ENCODE peak calls at places on chromosomes 12 and 14, in seven cellular contexts. J is right lobe of liver, C is fibroblast of lung, H is neural progenitor cell, N is PC-3, Q is pancreas, M is OCI-LY7. W is an unnamed sample.

GRCh38 chr12:8697120-8697475 is 693 bp upstream of the RIMKLB start:
- DNase-seq in J (no peak), C (peak; percentile 56), H (peak; percentile 70), N (no peak), Q (no peak), M (peak; percentile 62), W (peak; percentile 37)

GRCh38 chr12:119202121-119202527 is 23.4 kb downstream of the HSPB8 start:
- DNase-seq in J (no peak), C (no peak), H (no peak), N (no peak), Q (no peak), M (no peak), W (no peak)

GRCh38 chr12:65039306-65039705 is 81.8 kb downstream of the WIF1 start:
- DNase-seq in J (no peak), C (no peak), H (no peak), N (no peak), Q (no peak), M (no peak), W (no peak)

GRCh38 chr14:49623941-49624806 is 3.6 kb downstream of the MGAT2 start:
- DNase-seq in J (no peak), C (no peak), H (no peak), N (peak; percentile 80), Q (no peak), M (peak; percentile 44), W (peak; percentile 34)

GRCh38 chr14:89672636-89673279 is 255.7 kb upstream of the FOXN3 start:
- DNase-seq in J (peak; percentile 37), C (no peak), H (no peak), N (peak; percentile 3), Q (no peak), M (no peak), W (no peak)

GRCh38 chr14:90500665-90501370 is 104.0 kb downstream of the CALM1 start:
- DNase-seq in J (no peak), C (no peak), H (peak; percentile 39), N (no peak), Q (no peak), M (peak; percentile 3), W (no peak)

GRCh38 chr14:87250992-87251391 is 742.0 kb downstream of the GALC start:
- DNase-seq in J (no peak), C (no peak), H (no peak), N (no peak), Q (no peak), M (no peak), W (no peak)

GRCh38 chr12:47023944-47024343 is 55.5 kb upstream of the PCED1B start:
- DNase-seq in J (no peak), C (no peak), H (no peak), N (peak; percentile 29), Q (no peak), M (no peak), W (no peak)

GRCh38 chr14:101505216-101505970 is 55.9 kb upstream of the DIO3 start:
- DNase-seq in J (peak; percentile 48), C (no peak), H (no peak), N (no peak), Q (no peak), M (no peak), W (no peak)

GRCh38 chr12:21073822-21074460 is 57.1 kb upstream of the SLCO1B1 start:
- DNase-seq in J (no peak), C (peak; percentile 90), H (peak; percentile 1), N (peak; percentile 32), Q (no peak), M (no peak), W (no peak)

GRCh38 chr12:58433969-58434368 is 486.3 kb downstream of the LRIG3 start:
- DNase-seq in J (no peak), C (peak; percentile 39), H (no peak), N (peak; percentile 70), Q (no peak), M (no peak), W (no peak)

GRCh38 chr12:123591702-123592481 is 7.5 kb downstream of the TMED2 start:
- DNase-seq in J (no peak), C (peak; percentile 78), H (no peak), N (no peak), Q (no peak), M (no peak), W (no peak)

GRCh38 chr12:49369723-49370145 is 2.5 kb downstream of the SPATS2 start:
- DNase-seq in J (no peak), C (peak; percentile 49), H (peak; percentile 28), N (peak; percentile 61), Q (peak; percentile 38), M (peak; percentile 59), W (no peak)

GRCh38 chr14:60332869-60333268 is 83.8 kb downstream of the PPM1A start:
- DNase-seq in J (no peak), C (no peak), H (no peak), N (no peak), Q (no peak), M (no peak), W (no peak)

GRCh38 chr12:20602671-20603402 is 92.3 kb upstream of the SLCO1C1 start:
- DNase-seq in J (no peak), C (peak; percentile 95), H (no peak), N (peak; percentile 12), Q (no peak), M (no peak), W (no peak)

GRCh38 chr12:41365653-41366131 is 177.6 kb downstream of the PDZRN4 start:
- DNase-seq in J (no peak), C (peak; percentile 8), H (peak; percentile 28), N (no peak), Q (no peak), M (no peak), W (no peak)

GRCh38 chr12:122947352-122947792 is 18.9 kb downstream of the ABCB9 start:
- DNase-seq in J (no peak), C (no peak), H (no peak), N (no peak), Q (no peak), M (no peak), W (no peak)

GRCh38 chr14:106094654-106095189 is 568.3 kb downstream of the TMEM121 start:
- DNase-seq in J (peak; percentile 34), C (no peak), H (peak; percentile 7), N (no peak), Q (no peak), M (no peak), W (peak; percentile 27)

GRCh38 chr14:97976861-97977260 is 1179.7 kb downstream of the VRK1 start:
- DNase-seq in J (no peak), C (no peak), H (no peak), N (no peak), Q (no peak), M (no peak), W (peak; percentile 21)

GRCh38 chr14:23577004-23577681 is 1.4 kb downstream of the JPH4 start:
- DNase-seq in J (no peak), C (no peak), H (peak; percentile 67), N (no peak), Q (no peak), M (no peak), W (no peak)
- H3K4me3 ChIP-seq in J (no peak overlapping the region), C (no peak overlapping the region), H (peak overlapping the region; percentile 57), N (no peak overlapping the region), Q (peak overlapping the region; percentile 18), M (no peak overlapping the region), W (no peak overlapping the region)

GRCh38 chr12:53670308-53670707 is 5.6 kb downstream of the ATP5MC2 start:
- DNase-seq in J (no peak), C (peak; percentile 36), H (no peak), N (no peak), Q (no peak), M (no peak), W (no peak)
- H3K36me3 ChIP-seq in J (peaks cover 51% of the 10 kb centered on the region), C (peaks cover 18% of the 10 kb centered on the region), H (peaks cover 17% of the 10 kb centered on the region), N (peaks cover 41% of the 10 kb centered on the region), Q (peaks cover 27% of the 10 kb centered on the region), M (peaks cover 92% of the 10 kb centered on the region), W (peaks cover 51% of the 10 kb centered on the region)

DNA sequence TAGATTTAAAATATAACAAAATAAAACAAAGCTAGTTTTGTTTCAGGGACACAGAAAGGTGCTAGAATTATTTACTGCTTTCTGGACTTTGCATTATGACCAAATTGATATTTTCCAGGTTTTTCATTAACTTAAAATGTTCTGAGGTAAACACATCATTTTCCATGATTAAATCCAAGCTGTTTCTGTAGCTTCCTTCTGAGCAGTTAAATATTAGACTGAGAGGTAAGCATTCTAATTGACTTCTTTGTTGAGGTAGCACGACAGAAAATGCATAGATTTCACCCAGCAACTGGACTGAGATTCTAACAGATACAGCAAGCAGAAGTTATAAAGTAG is 98.3 kb downstream of the BMP4 start:
- DNase-seq in J (no peak), C (no peak), H (no peak), N (no peak), Q (no peak), M (no peak), W (no peak)
- H3K4me1 ChIP-seq in J (no peaks in the 10 kb centered on the region), C (no peaks in the 10 kb centered on the region), H (peaks cover 14% of the 10 kb centered on the region), N (peaks cover 5% of the 10 kb centered on the region), Q (no peaks in the 10 kb centered on the region), M (no peaks in the 10 kb centered on the region), W (no peaks in the 10 kb centered on the region)

GRCh38 chr12:3751151-3752095 is 1.5 kb downstream of the CRACR2A start:
- DNase-seq in J (no peak), C (no peak), H (no peak), N (no peak), Q (no peak), M (no peak), W (no peak)
- H3K4me3 ChIP-seq in J (no peak overlapping the region), C (no peak overlapping the region), H (no peak overlapping the region), N (no peak overlapping the region), Q (no peak overlapping the region), M (peak overlapping the region; percentile 83), W (peak overlapping the region; percentile 82)

GRCh38 chr12:132574271-132574996 is 35.9 kb downstream of the LRCOL1 start:
- DNase-seq in J (no peak), C (no peak), H (no peak), N (no peak), Q (no peak), M (no peak), W (no peak)

GRCh38 chr12:132576701-132577100 is 33.7 kb downstream of the LRCOL1 start:
- DNase-seq in J (no peak), C (no peak), H (no peak), N (no peak), Q (no peak), M (no peak), W (no peak)

GRCh38 chr12:132577191-132577920 is 33.0 kb downstream of the LRCOL1 start:
- DNase-seq in J (no peak), C (no peak), H (no peak), N (no peak), Q (no peak), M (no peak), W (no peak)

GRCh38 chr12:132578118-132578517 is 32.3 kb downstream of the LRCOL1 start:
- DNase-seq in J (no peak), C (no peak), H (no peak), N (no peak), Q (no peak), M (no peak), W (no peak)

GRCh38 chr12:132575661-132576060 is 34.7 kb downstream of the LRCOL1 start:
- DNase-seq in J (no peak), C (no peak), H (no peak), N (no peak), Q (no peak), M (no peak), W (no peak)
- H3K36me3 ChIP-seq in J (peaks cover 11% of the 10 kb centered on the region), C (peaks cover 6% of the 10 kb centered on the region), H (no peaks in the 10 kb centered on the region), N (peaks cover 18% of the 10 kb centered on the region), Q (peaks cover 4% of the 10 kb centered on the region), M (peaks cover 10% of the 10 kb centered on the region), W (peaks cover 7% of the 10 kb centered on the region)

GRCh38 chr12:51820721-51821422 is 27.6 kb downstream of the FIGNL2 start:
- DNase-seq in J (peak; percentile 75), C (peak; percentile 71), H (peak; percentile 92), N (peak; percentile 74), Q (peak; percentile 77), M (no peak), W (peak; percentile 73)
- H3K4me1 ChIP-seq in J (no peaks in the 10 kb centered on the region), C (peaks cover 4% of the 10 kb centered on the region), H (no peaks in the 10 kb centered on the region), N (peaks cover 17% of the 10 kb centered on the region), Q (no peaks in the 10 kb centered on the region), M (no peaks in the 10 kb centered on the region), W (peaks cover 8% of the 10 kb centered on the region)

W was measured in CD4-positive, alpha-beta memory T cell.